ENCODE peak calls at places on chromosome 13, in eight cellular contexts. G, C, X, H, A, J, B and E are unnamed samples.

GRCh38 chr13:72544042-72544441 is 183.4 kb downstream of the MZT1 start:
- DNase-seq in B (no peak), A (no peak), C (no peak), H (no peak), J (no peak), G (no peak), X (no peak), E (no peak)

GRCh38 chr13:26051231-26052135 is at the start of gene SHISA2:
- DNase-seq in J (peak; percentile 82), C (peak; percentile 49), A (peak; percentile 79), B (peak; percentile 52), H (peak; percentile 18), X (peak; percentile 66), G (peak; percentile 31), E (peak; percentile 80)

GRCh38 chr13:96671073-96671472 is 323.2 kb downstream of the OXGR1 start:
- DNase-seq in B (peak; percentile 72), C (no peak), J (no peak), G (no peak), A (no peak), X (peak; percentile 14), H (no peak), E (no peak)

GRCh38 chr13:89969996-89970709 is 1377.3 kb upstream of the MIR17HG start:
- DNase-seq in X (no peak), G (no peak), H (no peak), B (peak; percentile 2), J (no peak), A (no peak), C (peak; percentile 56), E (no peak)

GRCh38 chr13:30346159-30346788 is 38.9 kb upstream of the KATNAL1 start:
- DNase-seq in C (no peak), B (no peak), H (peak; percentile 34), G (no peak), A (no peak), X (peak; percentile 60), J (no peak), E (no peak)

GRCh38 chr13:96075953-96076543 is 13.9 kb upstream of the HS6ST3 start:
- DNase-seq in B (peak; percentile 49), G (peak; percentile 23), X (no peak), C (no peak), H (no peak), J (no peak), A (no peak), E (peak; percentile 63)

GRCh38 chr13:25686831-25687495 is 315.2 kb downstream of the ATP8A2 start:
- DNase-seq in B (no peak), H (peak; percentile 28), G (no peak), A (no peak), X (no peak), C (no peak), J (no peak), E (no peak)

GRCh38 chr13:26184791-26185250 is 37.3 kb downstream of the RNF6 start:
- DNase-seq in J (peak; percentile 43), H (peak; percentile 77), B (peak; percentile 78), X (peak; percentile 50), C (peak; percentile 30), A (peak; percentile 70), G (peak; percentile 74), E (peak; percentile 86)

GRCh38 chr13:30924321-30924720 is 8.1 kb upstream of the TEX26 start:
- DNase-seq in G (no peak), A (no peak), J (no peak), B (no peak), X (no peak), H (no peak), C (no peak), E (no peak)

GRCh38 chr13:24220086-24220703 is 59.7 kb downstream of the SPATA13 start:
- DNase-seq in H (peak; percentile 78), X (peak; percentile 67), C (peak; percentile 63), A (no peak), J (peak; percentile 78), B (peak; percentile 88), G (peak; percentile 88), E (peak; percentile 94)

GRCh38 chr13:19088416-19088815 is 93.2 kb downstream of the TUBA3C start:
- DNase-seq in G (no peak), H (no peak), B (no peak), A (no peak), C (no peak), J (no peak), X (no peak), E (no peak)

GRCh38 chr13:113979791-113980471 is 6.1 kb upstream of the C13orf46 start:
- DNase-seq in G (no peak), B (no peak), J (no peak), X (no peak), A (no peak), H (no peak), C (no peak), E (no peak)

GRCh38 chr13:33349996-33350826 is 64.7 kb upstream of the STARD13 start:
- DNase-seq in X (no peak), C (peak; percentile 22), J (peak; percentile 8), G (peak; percentile 39), H (peak; percentile 71), B (peak; percentile 37), A (peak; percentile 60), E (peak; percentile 73)

GRCh38 chr13:113836917-113837553 is 26.8 kb downstream of the GAS6 start:
- DNase-seq in A (no peak), X (peak; percentile 95), C (peak; percentile 87), J (no peak), G (peak; percentile 85), B (peak; percentile 31), H (peak; percentile 53), E (peak; percentile 81)

DNA sequence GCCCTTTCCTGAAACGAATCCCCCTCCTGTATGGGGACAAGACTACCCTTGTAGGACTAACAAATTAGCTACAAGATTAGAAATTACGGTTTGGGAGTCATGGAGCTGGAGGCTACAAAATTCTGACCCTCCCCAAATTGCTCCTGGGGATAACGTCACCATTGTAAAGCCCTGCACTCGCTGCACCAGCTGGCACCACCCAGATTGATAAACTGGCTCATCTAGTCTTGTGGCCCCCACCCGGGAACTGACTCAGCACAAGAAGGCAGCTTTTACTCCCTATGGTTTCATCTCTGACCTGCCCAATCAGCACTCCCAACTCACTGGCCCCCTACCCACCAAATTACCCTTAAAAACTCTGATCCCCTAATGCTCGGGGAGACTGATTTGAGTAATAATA is 150.6 kb upstream of the TSC22D1 start:
- DNase-seq in G (no peak), J (no peak), B (peak; percentile 49), C (no peak), H (peak; percentile 42), A (no peak), X (no peak), E (no peak)
- H3K9ac ChIP-seq in G (peak overlapping the region; percentile 32), J (no peak overlapping the region), B (peak overlapping the region; percentile 22), C (no peak overlapping the region), H (no peak overlapping the region), A (no peak overlapping the region), X (no peak overlapping the region), E (peak overlapping the region; percentile 52)

DNA sequence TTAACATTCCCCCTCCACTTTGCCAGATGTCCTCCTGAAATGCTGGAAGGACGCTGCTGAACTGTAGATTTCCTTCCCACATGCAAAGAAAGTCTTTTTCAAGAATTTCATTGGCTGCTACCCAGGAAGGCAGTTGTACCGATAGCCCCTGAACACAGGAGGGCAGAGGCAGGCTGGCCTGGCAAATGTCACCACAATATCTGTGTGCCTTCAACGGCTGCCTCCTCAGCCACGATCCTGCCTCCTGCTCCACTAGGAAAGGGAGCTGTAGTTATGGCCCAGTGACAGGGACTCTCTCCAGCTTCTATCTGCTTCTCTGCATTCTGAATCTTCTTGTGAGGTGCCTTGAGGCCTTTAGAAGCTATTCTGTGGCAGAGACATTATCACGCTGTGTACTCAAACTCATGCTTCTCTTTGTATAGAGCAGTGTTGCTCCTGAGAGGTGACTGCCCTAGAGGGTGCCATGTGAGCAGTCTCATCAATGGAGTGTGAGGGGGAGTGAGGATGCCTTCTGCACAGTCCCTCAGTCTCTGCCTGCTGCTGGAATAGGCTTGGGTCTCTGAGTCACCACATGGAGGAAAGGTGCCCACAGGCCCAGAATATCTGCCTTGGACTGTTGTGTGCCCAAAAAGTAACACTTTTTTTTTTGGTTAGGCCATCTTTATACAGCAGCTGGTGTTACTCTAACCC is 279.8 kb downstream of the DNAJC15 start:
- DNase-seq in C (peak; percentile 42), X (peak; percentile 23), B (peak; percentile 50), H (peak; percentile 22), G (peak; percentile 70), A (peak; percentile 72), J (peak; percentile 42), E (peak; percentile 76)
- H3K4me1 ChIP-seq in C (peaks cover 6% of the 10 kb centered on the region), X (peaks cover 17% of the 10 kb centered on the region), B (peaks cover 14% of the 10 kb centered on the region), H (no peaks in the 10 kb centered on the region), G (peaks cover 13% of the 10 kb centered on the region), A (peaks cover 6% of the 10 kb centered on the region), J (peaks cover 20% of the 10 kb centered on the region), E (peaks cover 23% of the 10 kb centered on the region)

GRCh38 chr13:50921706-50922105 is 12.1 kb downstream of the RNASEH2B start:
- DNase-seq in H (no peak), A (no peak), C (no peak), B (no peak), J (no peak), X (no peak), G (no peak), E (no peak)
- H3K9me3 ChIP-seq in H (no peaks in the 10 kb centered on the region), A (peaks cover 24% of the 10 kb centered on the region), C (peaks cover 11% of the 10 kb centered on the region), B (peaks cover 9% of the 10 kb centered on the region), J (peaks cover 41% of the 10 kb centered on the region), X (peaks cover 18% of the 10 kb centered on the region), G (peaks cover 13% of the 10 kb centered on the region), E (peaks cover 41% of the 10 kb centered on the region)

DNA sequence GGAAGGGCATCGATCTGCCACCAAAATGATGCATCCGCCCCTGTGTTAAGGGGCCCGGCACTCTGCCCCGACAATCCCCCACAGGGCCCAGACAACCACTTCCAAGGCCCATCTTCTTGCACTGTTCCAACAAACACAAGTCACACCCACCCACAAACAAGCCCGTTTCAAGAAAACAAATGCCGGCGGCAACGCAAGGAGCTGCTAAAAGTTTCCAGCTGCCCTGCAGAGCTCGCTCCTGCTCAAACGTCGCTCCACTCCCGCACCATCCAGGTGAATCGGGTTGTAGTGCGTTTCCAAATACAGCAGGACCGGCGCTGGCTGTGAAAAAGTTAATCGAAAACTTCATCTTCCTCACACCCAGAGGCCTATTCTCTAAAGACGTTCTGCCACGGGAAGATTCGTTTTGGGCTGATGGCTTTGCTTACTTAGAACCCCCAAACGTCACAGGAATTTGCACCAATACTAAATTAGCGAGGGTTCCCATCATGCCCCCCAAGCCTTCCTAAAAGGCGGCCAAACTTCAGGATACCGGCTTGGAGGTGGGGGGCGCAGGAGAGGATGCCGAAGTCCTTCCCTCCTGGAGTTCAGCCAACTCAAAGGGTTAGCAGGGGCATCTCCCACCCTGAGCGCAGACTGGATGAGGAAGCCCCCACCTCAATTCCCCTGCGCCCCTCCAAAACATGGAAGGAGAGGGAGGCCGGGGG is 107.4 kb upstream of the DOCK9 start:
- DNase-seq in A (peak; percentile 57), C (no peak), G (no peak), H (peak; percentile 22), B (no peak), X (no peak), J (no peak), E (no peak)
- H3K9ac ChIP-seq in A (no peak overlapping the region), C (peak overlapping the region; percentile 58), G (no peak overlapping the region), H (peak overlapping the region; percentile 24), B (no peak overlapping the region), X (no peak overlapping the region), J (no peak overlapping the region), E (no peak overlapping the region)